ENCODE peak calls at places on chromosome 19, in seven cellular contexts. N, M, H, P, I, C and V are unnamed samples.
A peak's percentile ranks its signal among the peaks of the same experiment; 100 is the strongest.

GRCh38 chr19:52297601-52298358 is 811 bp downstream of the ZNF480 start:
- DNase-seq in N (no peak), M (no peak), H (no peak), P (no peak), I (no peak), C (no peak), V (no peak)

GRCh38 chr19:2354670-2355069 is 5.4 kb upstream of the TMPRSS9 start:
- DNase-seq in N (no peak), M (no peak), H (no peak), P (no peak), I (no peak), C (no peak), V (no peak)

GRCh38 chr19:18317998-18318800 is 4.7 kb downstream of the LSM4 start:
- DNase-seq in N (no peak), M (no peak), H (peak; percentile 78), P (no peak), I (peak; percentile 56), C (no peak), V (peak; percentile 65)

GRCh38 chr19:48329167-48329891 is 4.0 kb downstream of the EMP3 start:
- DNase-seq in N (no peak), M (no peak), H (peak; percentile 66), P (no peak), I (peak; percentile 50), C (peak; percentile 27), V (no peak)

GRCh38 chr19:10580979-10581631 is 6.0 kb downstream of the AP1M2 start:
- DNase-seq in N (peak; percentile 88), M (peak; percentile 91), H (peak; percentile 87), P (peak; percentile 91), I (peak; percentile 87), C (peak; percentile 91), V (peak; percentile 91)

GRCh38 chr19:10074153-10074552 is 12.0 kb upstream of the SHFL start:
- DNase-seq in N (no peak), M (no peak), H (peak; percentile 60), P (no peak), I (peak; percentile 59), C (peak; percentile 25), V (no peak)

GRCh38 chr19:23286477-23286876 is 36.3 kb upstream of the ZNF724 start:
- DNase-seq in N (no peak), M (no peak), H (no peak), P (no peak), I (no peak), C (peak; percentile 8), V (no peak)

GRCh38 chr19:30122431-30122830 is 180.4 kb downstream of the URI1 start:
- DNase-seq in N (no peak), M (no peak), H (no peak), P (no peak), I (no peak), C (no peak), V (no peak)

GRCh38 chr19:38004100-38004504 is 97.1 kb downstream of the SIPA1L3 start:
- DNase-seq in N (no peak), M (no peak), H (no peak), P (no peak), I (no peak), C (no peak), V (no peak)